ENCODE peak calls at places on chromosomes 16 and 17, in six cellular contexts. J is cortex of kidney; Q is T follicular helper cell; R is stimulated activated CD8-positive, alpha-beta memory T cell treated with anti-CD3 and anti-CD28 coated beads, Interleukin-12 subunit alpha, Interleukin-12 subunit beta, amount 100 ng/mL, for 1 hour; T is epithelial cell of esophagus; L is GM13976. W is an unnamed sample.

GRCh38 chr17:34892864-34893263 is 68.4 kb downstream of the CCT6B start:
- DNase-seq in J (no peak), Q (peak; percentile 10), R (no peak), T (no peak), L (peak; percentile 54), W (no peak)

GRCh38 chr16:68760671-68761275 is 23.7 kb downstream of the CDH1 start:
- DNase-seq in J (no peak), Q (no peak), R (no peak), T (peak; percentile 95), L (peak; percentile 72), W (no peak)

GRCh38 chr17:33653389-33653788 is 360.3 kb upstream of the ASIC2 start:
- DNase-seq in J (no peak), Q (no peak), R (no peak), T (no peak), L (no peak), W (no peak)

GRCh38 chr16:82713778-82714177 is 87.0 kb downstream of the CDH13 start:
- DNase-seq in J (no peak), Q (no peak), R (no peak), T (no peak), L (no peak), W (no peak)

GRCh38 chr17:48612854-48613691 is 2.0 kb downstream of the HOXB8 start:
- DNase-seq in J (no peak), Q (no peak), R (no peak), T (peak; percentile 22), L (peak; percentile 76), W (no peak)

GRCh38 chr17:48358203-48358602 is 71.8 kb downstream of the SKAP1 start:
- DNase-seq in J (no peak), Q (no peak), R (no peak), T (no peak), L (no peak), W (no peak)

GRCh38 chr17:80981929-80982425 is 9.7 kb upstream of the CHMP6 start:
- DNase-seq in J (no peak), Q (no peak), R (no peak), T (no peak), L (no peak), W (no peak)

GRCh38 chr17:80870401-80870800 is 121.2 kb upstream of the CHMP6 start:
- DNase-seq in J (no peak), Q (no peak), R (no peak), T (no peak), L (no peak), W (no peak)

GRCh38 chr17:51802544-51802943 is 356.0 kb downstream of the CA10 start:
- DNase-seq in J (no peak), Q (no peak), R (no peak), T (no peak), L (no peak), W (no peak)

GRCh38 chr16:77548766-77549165 is 113.9 kb upstream of the ADAMTS18 start:
- DNase-seq in J (no peak), Q (no peak), R (no peak), T (no peak), L (no peak), W (no peak)

GRCh38 chr16:29316673-29317237 is 89.8 kb downstream of the NPIPB11 start:
- DNase-seq in J (no peak), Q (no peak), R (no peak), T (no peak), L (no peak), W (no peak)

GRCh38 chr17:2703606-2704005 is 8.0 kb downstream of the CLUH start:
- DNase-seq in J (no peak), Q (no peak), R (no peak), T (no peak), L (no peak), W (no peak)

GRCh38 chr17:75751676-75752404 is 13.2 kb downstream of the GALK1 start:
- DNase-seq in J (no peak), Q (no peak), R (no peak), T (no peak), L (no peak), W (no peak)

GRCh38 chr17:38717139-38717745 is 12.2 kb downstream of the MLLT6 start:
- DNase-seq in J (no peak), Q (no peak), R (no peak), T (no peak), L (no peak), W (no peak)

GRCh38 chr16:89737341-89738071 is 16.2 kb downstream of the ZNF276 start:
- DNase-seq in J (no peak), Q (peak; percentile 39), R (no peak), T (no peak), L (no peak), W (no peak)

GRCh38 chr17:50690887-50691549 is 16.7 kb downstream of the ANKRD40 start:
- DNase-seq in J (no peak), Q (no peak), R (no peak), T (no peak), L (peak; percentile 12), W (no peak)

GRCh38 chr16:25148568-25149215 is 37.1 kb downstream of the LCMT1 start:
- DNase-seq in J (no peak), Q (no peak), R (no peak), T (no peak), L (no peak), W (no peak)

GRCh38 chr16:46785076-46785845 is 37.1 kb upstream of the MYLK3 start:
- DNase-seq in J (no peak), Q (no peak), R (no peak), T (no peak), L (no peak), W (no peak)

GRCh38 chr16:31390504-31391043 is 2.6 kb upstream of the ITGAD start:
- DNase-seq in J (no peak), Q (no peak), R (no peak), T (no peak), L (no peak), W (no peak)

GRCh38 chr17:72430611-72431432 is 310.0 kb downstream of the SOX9 start:
- DNase-seq in J (no peak), Q (no peak), R (no peak), T (no peak), L (peak; percentile 22), W (no peak)

GRCh38 chr16:54128629-54129230 is 157.9 kb downstream of the IRX3 start:
- DNase-seq in J (no peak), Q (no peak), R (no peak), T (no peak), L (no peak), W (no peak)

GRCh38 chr17:68613739-68614298 is 12.7 kb upstream of the FAM20A start:
- DNase-seq in J (no peak), Q (no peak), R (no peak), T (peak; percentile 66), L (peak; percentile 23), W (no peak)

GRCh38 chr17:42436401-42436800 is 13.3 kb upstream of the CAVIN1 start:
- DNase-seq in J (no peak), Q (no peak), R (no peak), T (peak; percentile 87), L (no peak), W (no peak)

W was measured in T-helper 17 cell.